ENCODE peak calls at places on chromosomes 11 and 22, in eight cellular contexts. One of them, this sample, is unnamed.

GRCh38 chr11:12777208-12777874 is 103.1 kb downstream of the TEAD1 start:
- DNase-seq in head of caudate nucleus: no peak
- DNase-seq in CD14-positive monocyte: no peak
- DNase-seq in heart left ventricle: no peak
- DNase-seq in GM04504: peak; percentile 50
- DNase-seq in activated CD4-positive, alpha-beta T cell treated with anti-CD3 and anti-CD28 coated beads, Interleukin-2, amount 50 U/mL, for 48 hours: no peak
- DNase-seq in lung: no peak
- DNase-seq in spleen: no peak
- DNase-seq in this sample: no peak

GRCh38 chr11:104899226-104899625 is 966 bp upstream of the CASP12 start:
- DNase-seq in heart left ventricle: no peak
- DNase-seq in activated CD4-positive, alpha-beta T cell treated with anti-CD3 and anti-CD28 coated beads, Interleukin-2, amount 50 U/mL, for 48 hours: no peak
- DNase-seq in CD14-positive monocyte: no peak
- DNase-seq in spleen: no peak
- DNase-seq in GM04504: no peak
- DNase-seq in lung: no peak
- DNase-seq in head of caudate nucleus: no peak
- DNase-seq in this sample: no peak

GRCh38 chr11:7415537-7415817 is 69.8 kb upstream of the OLFML1 start:
- DNase-seq in activated CD4-positive, alpha-beta T cell treated with anti-CD3 and anti-CD28 coated beads, Interleukin-2, amount 50 U/mL, for 48 hours: no peak
- DNase-seq in spleen: no peak
- DNase-seq in heart left ventricle: no peak
- DNase-seq in head of caudate nucleus: no peak
- DNase-seq in lung: no peak
- DNase-seq in GM04504: no peak
- DNase-seq in CD14-positive monocyte: no peak
- DNase-seq in this sample: no peak

GRCh38 chr11:72085836-72086475 is 5.3 kb downstream of the LRRC51 start:
- DNase-seq in lung: no peak
- DNase-seq in GM04504: no peak
- DNase-seq in heart left ventricle: no peak
- DNase-seq in activated CD4-positive, alpha-beta T cell treated with anti-CD3 and anti-CD28 coated beads, Interleukin-2, amount 50 U/mL, for 48 hours: no peak
- DNase-seq in head of caudate nucleus: no peak
- DNase-seq in spleen: no peak
- DNase-seq in CD14-positive monocyte: no peak
- DNase-seq in this sample: no peak

GRCh38 chr11:126329644-126330200 is 25.8 kb upstream of the ST3GAL4 start:
- DNase-seq in CD14-positive monocyte: peak; percentile 13
- DNase-seq in activated CD4-positive, alpha-beta T cell treated with anti-CD3 and anti-CD28 coated beads, Interleukin-2, amount 50 U/mL, for 48 hours: no peak
- DNase-seq in GM04504: no peak
- DNase-seq in heart left ventricle: no peak
- DNase-seq in lung: no peak
- DNase-seq in head of caudate nucleus: no peak
- DNase-seq in spleen: no peak
- DNase-seq in this sample: no peak

GRCh38 chr11:122441702-122442092 is 213.8 kb upstream of the UBASH3B start:
- DNase-seq in GM04504: no peak
- DNase-seq in CD14-positive monocyte: no peak
- DNase-seq in heart left ventricle: no peak
- DNase-seq in activated CD4-positive, alpha-beta T cell treated with anti-CD3 and anti-CD28 coated beads, Interleukin-2, amount 50 U/mL, for 48 hours: no peak
- DNase-seq in spleen: no peak
- DNase-seq in head of caudate nucleus: no peak
- DNase-seq in lung: no peak
- DNase-seq in this sample: no peak

GRCh38 chr11:131455843-131456704 is 85.7 kb downstream of the NTM start:
- DNase-seq in spleen: no peak
- DNase-seq in CD14-positive monocyte: no peak
- DNase-seq in heart left ventricle: no peak
- DNase-seq in lung: no peak
- DNase-seq in GM04504: no peak
- DNase-seq in head of caudate nucleus: no peak
- DNase-seq in activated CD4-positive, alpha-beta T cell treated with anti-CD3 and anti-CD28 coated beads, Interleukin-2, amount 50 U/mL, for 48 hours: no peak
- DNase-seq in this sample: no peak

GRCh38 chr22:32265882-32266767 is 11.0 kb upstream of the SLC5A4 start:
- DNase-seq in GM04504: peak; percentile 32
- DNase-seq in lung: peak; percentile 66
- DNase-seq in head of caudate nucleus: peak; percentile 72
- DNase-seq in spleen: peak; percentile 80
- DNase-seq in heart left ventricle: no peak
- DNase-seq in CD14-positive monocyte: no peak
- DNase-seq in activated CD4-positive, alpha-beta T cell treated with anti-CD3 and anti-CD28 coated beads, Interleukin-2, amount 50 U/mL, for 48 hours: peak; percentile 72
- DNase-seq in this sample: peak; percentile 65

GRCh38 chr11:15276616-15277015 is 161.9 kb downstream of the INSC start:
- DNase-seq in head of caudate nucleus: no peak
- DNase-seq in CD14-positive monocyte: no peak
- DNase-seq in heart left ventricle: no peak
- DNase-seq in spleen: no peak
- DNase-seq in lung: no peak
- DNase-seq in GM04504: no peak
- DNase-seq in activated CD4-positive, alpha-beta T cell treated with anti-CD3 and anti-CD28 coated beads, Interleukin-2, amount 50 U/mL, for 48 hours: no peak
- DNase-seq in this sample: no peak

GRCh38 chr11:125446279-125446678 is 49.8 kb downstream of the FEZ1 start:
- DNase-seq in GM04504: no peak
- DNase-seq in lung: no peak
- DNase-seq in CD14-positive monocyte: no peak
- DNase-seq in heart left ventricle: no peak
- DNase-seq in head of caudate nucleus: no peak
- DNase-seq in activated CD4-positive, alpha-beta T cell treated with anti-CD3 and anti-CD28 coated beads, Interleukin-2, amount 50 U/mL, for 48 hours: no peak
- DNase-seq in spleen: no peak
- DNase-seq in this sample: no peak

GRCh38 chr22:28933321-28933720 is 49.9 kb downstream of the ZNRF3 start:
- DNase-seq in lung: no peak
- DNase-seq in CD14-positive monocyte: no peak
- DNase-seq in spleen: no peak
- DNase-seq in head of caudate nucleus: no peak
- DNase-seq in activated CD4-positive, alpha-beta T cell treated with anti-CD3 and anti-CD28 coated beads, Interleukin-2, amount 50 U/mL, for 48 hours: no peak
- DNase-seq in GM04504: no peak
- DNase-seq in heart left ventricle: no peak
- DNase-seq in this sample: no peak

GRCh38 chr11:44814881-44815592 is 88.3 kb downstream of the TSPAN18 start:
- DNase-seq in head of caudate nucleus: no peak
- DNase-seq in CD14-positive monocyte: no peak
- DNase-seq in activated CD4-positive, alpha-beta T cell treated with anti-CD3 and anti-CD28 coated beads, Interleukin-2, amount 50 U/mL, for 48 hours: no peak
- DNase-seq in lung: no peak
- DNase-seq in GM04504: peak; percentile 28
- DNase-seq in heart left ventricle: no peak
- DNase-seq in spleen: peak; percentile 44
- DNase-seq in this sample: no peak

GRCh38 chr22:36222887-36223450 is 16.4 kb downstream of the APOL2 start:
- DNase-seq in head of caudate nucleus: no peak
- DNase-seq in spleen: no peak
- DNase-seq in CD14-positive monocyte: no peak
- DNase-seq in activated CD4-positive, alpha-beta T cell treated with anti-CD3 and anti-CD28 coated beads, Interleukin-2, amount 50 U/mL, for 48 hours: no peak
- DNase-seq in GM04504: no peak
- DNase-seq in heart left ventricle: no peak
- DNase-seq in lung: no peak
- DNase-seq in this sample: no peak

GRCh38 chr22:35517207-35517606 is 23.4 kb upstream of the RASD2 start:
- DNase-seq in activated CD4-positive, alpha-beta T cell treated with anti-CD3 and anti-CD28 coated beads, Interleukin-2, amount 50 U/mL, for 48 hours: no peak
- DNase-seq in head of caudate nucleus: no peak
- DNase-seq in lung: no peak
- DNase-seq in GM04504: no peak
- DNase-seq in heart left ventricle: no peak
- DNase-seq in CD14-positive monocyte: no peak
- DNase-seq in spleen: no peak
- DNase-seq in this sample: no peak

GRCh38 chr22:26798433-26799065 is 141.2 kb downstream of the MIAT start:
- DNase-seq in activated CD4-positive, alpha-beta T cell treated with anti-CD3 and anti-CD28 coated beads, Interleukin-2, amount 50 U/mL, for 48 hours: no peak
- DNase-seq in CD14-positive monocyte: no peak
- DNase-seq in GM04504: no peak
- DNase-seq in head of caudate nucleus: no peak
- DNase-seq in lung: no peak
- DNase-seq in spleen: no peak
- DNase-seq in heart left ventricle: no peak
- DNase-seq in this sample: peak; percentile 46